ENCODE peak calls at places on chromosomes 1 and 21, in five cellular contexts. F, J, O, H and I are unnamed samples.

GRCh38 chr21:31636874-31637273 is 22.6 kb upstream of the SOD1 start:
- DNase-seq in H (no peak), O (no peak), F (no peak), J (no peak), I (no peak)

GRCh38 chr1:227944931-227945890 is 2.5 kb downstream of the WNT9A start:
- DNase-seq in H (no peak), O (no peak), J (peak), F (no peak), I (no peak)

GRCh38 chr21:35208810-35209517 is 159.9 kb upstream of the RUNX1 start:
- DNase-seq in J (no peak), O (no peak), F (no peak), H (no peak), I (no peak)

GRCh38 chr1:27556781-27557595 is 47.0 kb downstream of the AHDC1 start:
- DNase-seq in H (peak), O (peak), J (peak), F (peak), I (peak)

GRCh38 chr1:116871772-116872146 is 38.0 kb upstream of the PTGFRN start:
- DNase-seq in O (no peak), J (no peak), F (no peak), H (no peak), I (no peak)

GRCh38 chr1:6176751-6177150 is 3.4 kb downstream of the CHD5 start:
- DNase-seq in F (no peak), J (no peak), O (no peak), H (no peak), I (no peak)

GRCh38 chr1:183733610-183734219 is 71.2 kb upstream of the RGL1 start:
- DNase-seq in H (no peak), O (no peak), J (no peak), F (no peak), I (no peak)

GRCh38 chr1:111904478-111905218 is 84.8 kb downstream of the KCND3 start:
- DNase-seq in O (no peak), H (no peak), F (no peak), J (peak), I (no peak)

GRCh38 chr1:67642694-67643093 is 42.3 kb upstream of the GADD45A start:
- DNase-seq in O (no peak), F (no peak), J (no peak), H (no peak), I (no peak)

GRCh38 chr21:37168666-37169065 is 95.6 kb downstream of the TTC3 start:
- DNase-seq in F (no peak), J (no peak), H (no peak), O (no peak), I (no peak)

GRCh38 chr1:67061266-67061665 is 7.3 kb upstream of the SLC35D1 start:
- DNase-seq in J (no peak), H (no peak), O (no peak), F (no peak), I (no peak)

GRCh38 chr1:993379-993995 is 6.4 kb downstream of the HES4 start:
- DNase-seq in J (no peak), H (no peak), O (no peak), F (no peak), I (no peak)

GRCh38 chr1:229440821-229441537 is 7.1 kb upstream of the ACTA1 start:
- DNase-seq in O (no peak), H (peak), F (no peak), J (no peak), I (no peak)

GRCh38 chr1:165974598-165975131 is 147.3 kb downstream of the UCK2 start:
- DNase-seq in F (no peak), J (no peak), H (no peak), O (no peak), I (no peak)

GRCh38 chr1:166128195-166128594 is 38.6 kb downstream of the FAM78B start:
- DNase-seq in F (no peak), H (no peak), J (no peak), O (no peak), I (no peak)

GRCh38 chr1:111884772-111885443 is 104.6 kb downstream of the KCND3 start:
- DNase-seq in H (peak), J (peak), F (no peak), O (no peak), I (no peak)

GRCh38 chr1:160522622-160523345 is at the start of gene SLAMF6:
- DNase-seq in O (peak), H (no peak), J (no peak), F (no peak), I (no peak)

GRCh38 chr1:154534263-154534844 is 24.1 kb downstream of the UBE2Q1 start:
- DNase-seq in H (peak), O (no peak), J (peak), F (no peak), I (peak)

GRCh38 chr1:975896-976683 is 5.8 kb downstream of the PERM1 start:
- DNase-seq in O (peak), F (no peak), J (peak), H (peak), I (peak)

GRCh38 chr1:156128749-156129682 is 14.5 kb downstream of the LMNA start:
- DNase-seq in H (no peak), J (no peak), F (no peak), O (no peak), I (no peak)

GRCh38 chr1:186540521-186540920 is 79.6 kb upstream of the PDC start:
- DNase-seq in H (no peak), F (no peak), J (no peak), O (no peak), I (no peak)

GRCh38 chr1:5983361-5984103 is 8.7 kb downstream of the NPHP4 start:
- DNase-seq in H (no peak), F (peak), J (no peak), O (no peak), I (no peak)

GRCh38 chr1:3491291-3492246 is 37.1 kb downstream of the ARHGEF16 start:
- DNase-seq in O (peak), H (peak), J (peak), F (no peak), I (peak)

GRCh38 chr1:211133393-211133840 is 531 bp downstream of the KCNH1 start:
- DNase-seq in H (no peak), F (no peak), J (peak), O (peak), I (no peak)

GRCh38 chr21:34932233-34932632 is 116.9 kb downstream of the RUNX1 start:
- DNase-seq in J (no peak), O (no peak), F (no peak), H (no peak), I (no peak)

GRCh38 chr1:156154317-156154749 is 948 bp downstream of the SEMA4A start:
- DNase-seq in O (no peak), J (no peak), H (no peak), F (no peak), I (no peak)